ENCODE peak calls at places on chromosomes 12 and 14, in four cellular contexts. Y, T, P and F are unnamed samples.

GRCh38 chr12:121287267-121287954 is 9.1 kb downstream of the CAMKK2 start:
- DNase-seq in T (no peak), P (peak), Y (no peak), F (peak)

GRCh38 chr12:19181666-19182426 is 52.3 kb downstream of the PLEKHA5 start:
- DNase-seq in Y (no peak), T (no peak), P (peak), F (no peak)

GRCh38 chr12:104182144-104182543 is 33.4 kb upstream of the TXNRD1 start:
- DNase-seq in Y (no peak), P (peak), T (no peak), F (peak)

GRCh38 chr14:35858521-35859209 is 32.5 kb downstream of the BRMS1L start:
- DNase-seq in T (no peak), Y (no peak), P (peak), F (peak)

GRCh38 chr12:96070670-96071279 is 35.4 kb upstream of the LTA4H start:
- DNase-seq in Y (peak), P (peak), T (no peak), F (no peak)

GRCh38 chr14:77861201-77861600 is 61.3 kb downstream of the ADCK1 start:
- DNase-seq in T (no peak), P (no peak), Y (no peak), F (no peak)

GRCh38 chr14:103081951-103082350 is 2.1 kb upstream of the LBHD2 start:
- DNase-seq in Y (no peak), T (no peak), P (no peak), F (no peak)

GRCh38 chr12:124767075-124767821 is 96.4 kb downstream of the SCARB1 start:
- DNase-seq in Y (peak), T (peak), P (peak), F (no peak)